ENCODE peak calls at places on chromosomes 16 and 17, in five cellular contexts. O is C1 segment of cervical spinal cord; P is stimulated activated CD8-positive, alpha-beta memory T cell treated with anti-CD3 and anti-CD28 coated beads, Interleukin-4, amount 100 ng/mL, for 1 hour; A is HCEC 1CT; Y is neural crest cell. Z is an unnamed sample.

GRCh38 chr16:85616608-85617311 is 3.6 kb downstream of the GSE1 start:
- DNase-seq in O (no peak), P (no peak), A (no peak), Y (no peak), Z (no peak)

GRCh38 chr17:44844390-44844830 is 3.3 kb upstream of the HIGD1B start:
- DNase-seq in O (no peak), P (no peak), A (peak), Y (no peak), Z (no peak)

GRCh38 chr17:38851434-38851833 is 2.1 kb downstream of the RPL23 start:
- DNase-seq in O (no peak), P (no peak), A (no peak), Y (no peak), Z (peak)

GRCh38 chr17:31654936-31655335 is 204.1 kb downstream of the COPRS start:
- DNase-seq in O (no peak), P (peak), A (no peak), Y (no peak), Z (no peak)

GRCh38 chr16:4376126-4376819 is 4.6 kb downstream of the VASN start:
- DNase-seq in O (peak), P (no peak), A (peak), Y (no peak), Z (no peak)

GRCh38 chr16:56601325-56601724 is 7.1 kb upstream of the MT2A start:
- DNase-seq in O (no peak), P (no peak), A (no peak), Y (no peak), Z (no peak)

GRCh38 chr17:38604479-38605229 is 1.1 kb downstream of the SRCIN1 start:
- DNase-seq in O (peak), P (no peak), A (no peak), Y (peak), Z (peak)

GRCh38 chr17:61461967-61462733 is 9.9 kb downstream of the TBX4 start:
- DNase-seq in O (no peak), P (no peak), A (no peak), Y (no peak), Z (no peak)

GRCh38 chr17:45061606-45062205 is 589 bp downstream of the NMT1 start:
- DNase-seq in O (no peak), P (no peak), A (no peak), Y (no peak), Z (no peak)

GRCh38 chr17:45161288-45162021 is at the start of gene HEXIM2:
- DNase-seq in O (peak), P (peak), A (peak), Y (peak), Z (peak)

GRCh38 chr17:76009447-76009846 is 8.8 kb downstream of the CDK3 start:
- DNase-seq in O (no peak), P (no peak), A (no peak), Y (no peak), Z (no peak)

GRCh38 chr17:63973930-63974593 is 1.3 kb upstream of the SCN4A start:
- DNase-seq in O (no peak), P (no peak), A (peak), Y (no peak), Z (no peak)

GRCh38 chr17:17781591-17782424 is 55.0 kb downstream of the SREBF1 start:
- DNase-seq in O (peak), P (no peak), A (peak), Y (peak), Z (no peak)

GRCh38 chr16:79632289-79632688 is 31.8 kb upstream of the MAF start:
- DNase-seq in O (no peak), P (no peak), A (no peak), Y (no peak), Z (no peak)

GRCh38 chr16:54335230-54335629 is 48.6 kb upstream of the IRX3 start:
- DNase-seq in O (no peak), P (no peak), A (no peak), Y (no peak), Z (no peak)

GRCh38 chr17:32960815-32961214 is 30.8 kb upstream of the SPACA3 start:
- DNase-seq in O (no peak), P (no peak), A (no peak), Y (no peak), Z (no peak)

GRCh38 chr16:79390481-79391051 is 210.0 kb downstream of the MAF start:
- DNase-seq in O (no peak), P (no peak), A (no peak), Y (no peak), Z (no peak)

GRCh38 chr16:27851586-27851985 is 211.9 kb downstream of the GSG1L start:
- DNase-seq in O (no peak), P (no peak), A (no peak), Y (no peak), Z (no peak)

GRCh38 chr17:78645421-78646295 is 68.5 kb upstream of the DNAH17 start:
- DNase-seq in O (no peak), P (no peak), A (no peak), Y (no peak), Z (no peak)

GRCh38 chr16:68275611-68276191 is 11.4 kb downstream of the SLC7A6 start:
- DNase-seq in O (no peak), P (no peak), A (no peak), Y (no peak), Z (no peak)

GRCh38 chr17:78378225-78379133 is at the start of gene PGS1:
- DNase-seq in O (peak), P (peak), A (peak), Y (peak), Z (peak)

GRCh38 chr17:45848868-45849535 is 4.3 kb downstream of the SPPL2C start:
- DNase-seq in O (peak), P (no peak), A (no peak), Y (no peak), Z (no peak)

GRCh38 chr16:57775661-57776469 is 26.4 kb downstream of the KIFC3 start:
- DNase-seq in O (peak), P (no peak), A (no peak), Y (peak), Z (no peak)

GRCh38 chr16:4987250-4987579 is 29.1 kb downstream of the SEC14L5 start:
- DNase-seq in O (no peak), P (no peak), A (no peak), Y (no peak), Z (no peak)

GRCh38 chr17:47197821-47198220 is 8.7 kb upstream of the CDC27 start:
- DNase-seq in O (no peak), P (no peak), A (no peak), Y (no peak), Z (no peak)

GRCh38 chr16:55572439-55572838 is 6.0 kb downstream of the CAPNS2 start:
- DNase-seq in O (no peak), P (no peak), A (no peak), Y (no peak), Z (no peak)

GRCh38 chr16:24077989-24078388 is 178.1 kb upstream of the CACNG3 start:
- DNase-seq in O (no peak), P (no peak), A (no peak), Y (no peak), Z (no peak)

Z was measured in RKO.